ENCODE peak calls at places on chromosomes 13 and 19, in six cellular contexts. U, Z, N, C, R and E are unnamed samples.

GRCh38 chr19:39660661-39661060 is 4.9 kb downstream of the LGALS16 start:
- DNase-seq in R (no peak), N (no peak), U (no peak), Z (no peak), C (no peak), E (no peak)

GRCh38 chr19:35352448-35353304 is 5.0 kb downstream of the FFAR1 start:
- DNase-seq in N (peak), C (peak), Z (peak), R (peak), U (no peak), E (peak)

GRCh38 chr13:62194371-62194770 is 778.7 kb upstream of the PCDH20 start:
- DNase-seq in N (no peak), C (no peak), Z (no peak), U (no peak), R (no peak), E (no peak)

GRCh38 chr19:31627824-31628223 is 278.6 kb upstream of the TSHZ3 start:
- DNase-seq in U (no peak), Z (no peak), N (no peak), R (no peak), C (no peak), E (no peak)

GRCh38 chr19:558770-559439 is 13.5 kb upstream of the BSG start:
- DNase-seq in N (peak), Z (no peak), U (peak), R (peak), C (no peak), E (no peak)

GRCh38 chr19:12665281-12665573 is 1.3 kb downstream of the MAN2B1 start:
- DNase-seq in N (no peak), C (no peak), Z (peak), R (no peak), U (no peak), E (peak)

GRCh38 chr13:32040052-32040642 is 8.6 kb downstream of the FRY start:
- DNase-seq in C (no peak), R (no peak), Z (no peak), U (no peak), N (no peak), E (no peak)

GRCh38 chr19:6214881-6215541 is 64.8 kb downstream of the MLLT1 start:
- DNase-seq in C (no peak), U (no peak), N (no peak), R (no peak), Z (no peak), E (peak)

GRCh38 chr19:4172861-4173473 is 9.4 kb downstream of the SIRT6 start:
- DNase-seq in Z (peak), R (peak), N (peak), C (no peak), U (no peak), E (peak)

GRCh38 chr19:40278361-40279045 is 6.6 kb downstream of the AKT2 start:
- DNase-seq in R (no peak), N (no peak), Z (no peak), U (no peak), C (no peak), E (no peak)

GRCh38 chr13:76832258-76832988 is 53.8 kb downstream of the KCTD12 start:
- DNase-seq in Z (no peak), R (no peak), C (no peak), U (no peak), N (no peak), E (no peak)

GRCh38 chr13:113816248-113816924 is 47.5 kb downstream of the GAS6 start:
- DNase-seq in N (no peak), R (no peak), U (no peak), C (no peak), Z (no peak), E (peak)

GRCh38 chr13:84823528-84823927 is 941.3 kb upstream of the SLITRK1 start:
- DNase-seq in Z (no peak), C (no peak), U (no peak), N (no peak), R (no peak), E (no peak)

GRCh38 chr19:39196860-39197562 is at the start of gene NCCRP1:
- DNase-seq in C (no peak), Z (no peak), U (no peak), R (no peak), N (no peak), E (no peak)

GRCh38 chr13:99484405-99484981 is 16.8 kb upstream of the TM9SF2 start:
- DNase-seq in Z (no peak), N (peak), U (no peak), R (peak), C (no peak), E (no peak)

GRCh38 chr19:17873661-17874422 is 2.1 kb downstream of the SLC5A5 start:
- DNase-seq in U (no peak), C (peak), Z (peak), N (no peak), R (peak), E (peak)

GRCh38 chr19:4432918-4433506 is 24.6 kb downstream of the UBXN6 start:
- DNase-seq in N (no peak), R (no peak), Z (no peak), U (no peak), C (no peak), E (no peak)

GRCh38 chr13:78160793-78161192 is 242.2 kb upstream of the EDNRB start:
- DNase-seq in Z (no peak), U (no peak), R (peak), C (no peak), N (peak), E (no peak)

GRCh38 chr13:108086678-108087077 is 128.7 kb downstream of the LIG4 start:
- DNase-seq in C (peak), R (no peak), Z (no peak), U (no peak), N (peak), E (no peak)

GRCh38 chr13:95643471-95643813 is 1.1 kb downstream of the DZIP1 start:
- DNase-seq in R (peak), N (peak), Z (no peak), U (no peak), C (peak), E (no peak)

GRCh38 chr13:107271226-107271625 is 703.3 kb upstream of the ARGLU1 start:
- DNase-seq in R (peak), C (no peak), U (no peak), Z (no peak), N (peak), E (no peak)

GRCh38 chr19:5480427-5480836 is 25.2 kb downstream of the ZNRF4 start:
- DNase-seq in R (peak), C (peak), Z (peak), U (no peak), N (peak), E (no peak)

GRCh38 chr19:11152318-11153062 is 3.1 kb downstream of the SPC24 start:
- DNase-seq in Z (peak), C (peak), N (peak), R (peak), U (peak), E (no peak)

GRCh38 chr19:3073159-3073563 is 10.9 kb upstream of the TLE5 start:
- DNase-seq in U (no peak), R (peak), Z (peak), C (peak), N (peak), E (no peak)

GRCh38 chr19:49761625-49762311 is 1.3 kb downstream of the TSKS start:
- DNase-seq in C (peak), U (no peak), Z (no peak), R (peak), N (peak), E (no peak)
- TF ChIP-seq CTCF in C (no peak), U (no peak), Z (no peak), R (peak), N (peak), E (no peak)

GRCh38 chr19:2043269-2043641 is 7.8 kb downstream of the MKNK2 start:
- DNase-seq in R (no peak), U (no peak), Z (no peak), C (no peak), N (no peak), E (no peak)

GRCh38 chr19:2040647-2041435 is 10.2 kb downstream of the MKNK2 start:
- DNase-seq in U (no peak), Z (no peak), C (no peak), R (no peak), N (no peak), E (no peak)

GRCh38 chr19:2042485-2043268 is 8.4 kb downstream of the MKNK2 start:
- DNase-seq in Z (peak), C (no peak), N (no peak), R (peak), U (no peak), E (peak)

GRCh38 chr19:2041436-2041685 is 9.7 kb downstream of the MKNK2 start:
- DNase-seq in Z (no peak), C (no peak), N (no peak), U (no peak), R (no peak), E (no peak)

GRCh38 chr19:2041686-2042484 is 9.2 kb downstream of the MKNK2 start:
- DNase-seq in N (peak), U (peak), R (peak), C (peak), Z (peak), E (peak)
- H3K4me3 ChIP-seq in N (no peak), U (peak), R (peak), C (peak), Z (peak), E (peak)

GRCh38 chr13:43119206-43119605 is 95.8 kb downstream of the DNAJC15 start:
- DNase-seq in N (no peak), Z (no peak), U (no peak), C (no peak), R (no peak), E (no peak)

GRCh38 chr13:43113603-43114002 is 90.2 kb downstream of the DNAJC15 start:
- DNase-seq in C (peak), N (no peak), U (no peak), Z (no peak), R (no peak), E (no peak)

GRCh38 chr13:43111887-43112400 is 88.6 kb downstream of the DNAJC15 start:
- DNase-seq in Z (no peak), C (no peak), N (no peak), U (no peak), R (no peak), E (no peak)

GRCh38 chr13:43114504-43114903 is 91.1 kb downstream of the DNAJC15 start:
- DNase-seq in R (no peak), C (no peak), N (no peak), U (no peak), Z (no peak), E (no peak)

DNA sequence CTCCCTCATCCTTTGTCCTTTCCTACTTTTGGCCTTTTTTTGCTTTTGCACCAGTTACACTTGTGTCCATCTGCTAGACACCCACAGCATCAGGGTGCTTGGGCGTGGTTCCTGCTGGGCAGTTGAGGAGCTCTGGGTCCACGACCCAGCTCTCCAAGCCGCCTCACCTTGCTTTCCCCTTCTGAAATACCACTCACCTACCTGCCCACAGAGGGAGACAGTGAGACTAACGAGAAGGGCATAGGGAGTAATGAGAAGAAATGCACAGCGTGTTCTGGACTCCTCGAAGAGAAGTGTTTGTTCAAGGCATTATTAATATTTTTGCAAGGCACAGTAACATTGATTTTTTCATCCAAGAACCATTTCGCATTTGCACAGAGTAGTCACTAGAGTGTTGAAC is 92.9 kb downstream of the DNAJC15 start:
- DNase-seq in C (peak), U (no peak), N (no peak), Z (no peak), R (no peak), E (no peak)
- TF ChIP-seq CTCF in C (no peak), U (no peak), N (no peak), Z (no peak), R (no peak), E (no peak)

GRCh38 chr13:41916173-41916954 is 44.5 kb downstream of the VWA8 start:
- DNase-seq in Z (no peak), N (peak), C (no peak), R (peak), U (no peak), E (no peak)
- H3K4me3 ChIP-seq in Z (no peak), N (no peak), C (no peak), R (no peak), U (no peak), E (no peak)

GRCh38 chr19:41936961-41937360 is 8.7 kb upstream of the ERFL start:
- DNase-seq in R (no peak), C (no peak), N (no peak), U (no peak), Z (no peak), E (no peak)

GRCh38 chr19:41937525-41937924 is 9.3 kb upstream of the ERFL start:
- DNase-seq in Z (no peak), R (no peak), C (no peak), N (no peak), U (no peak), E (no peak)

GRCh38 chr19:41936416-41936850 is 8.2 kb upstream of the ERFL start:
- DNase-seq in Z (no peak), C (no peak), U (no peak), N (no peak), R (no peak), E (no peak)

GRCh38 chr19:41939861-41940442 is 11.7 kb upstream of the ERFL start:
- DNase-seq in N (no peak), R (no peak), U (no peak), Z (no peak), C (no peak), E (no peak)

DNA sequence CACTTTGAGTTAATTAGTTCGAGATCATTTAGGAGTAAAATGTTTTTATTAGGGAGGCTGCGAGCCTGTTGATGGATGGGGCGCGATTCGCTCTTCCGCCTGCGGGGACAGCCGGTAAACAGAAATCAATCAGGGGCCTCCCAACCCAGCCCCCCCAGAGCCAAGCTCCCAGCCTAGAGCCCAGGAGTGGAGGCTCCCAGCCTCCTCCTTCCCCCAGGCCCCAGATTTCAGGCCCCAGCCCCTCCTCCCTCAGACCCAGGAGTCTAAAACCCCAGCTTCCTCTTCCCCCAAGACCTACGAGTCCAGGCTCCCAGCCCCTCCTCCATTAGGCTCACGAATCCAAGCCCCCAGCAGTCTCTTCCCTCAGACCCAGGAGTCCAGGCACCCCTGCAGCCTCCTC is 9.7 kb upstream of the ERFL start:
- DNase-seq in R (no peak), N (no peak), C (no peak), U (no peak), Z (no peak), E (no peak)
- TF ChIP-seq CTCF in R (no peak), N (no peak), C (no peak), U (no peak), Z (no peak), E (no peak)

GRCh38 chr13:51803422-51804294 is at the start of gene DHRS12:
- DNase-seq in C (peak), Z (peak), N (peak), U (peak), R (peak), E (peak)

GRCh38 chr13:51804295-51805172 is 571 bp upstream of the DHRS12 start:
- DNase-seq in Z (peak), U (peak), C (no peak), R (no peak), N (no peak), E (no peak)

GRCh38 chr13:51803018-51803417 is 945 bp downstream of the DHRS12 start:
- DNase-seq in C (no peak), N (no peak), Z (peak), U (no peak), R (no peak), E (no peak)

GRCh38 chr13:51801631-51802099 is 2.3 kb downstream of the DHRS12 start:
- DNase-seq in U (peak), N (no peak), R (no peak), Z (peak), C (peak), E (no peak)

GRCh38 chr13:51802601-51803000 is 1.4 kb downstream of the DHRS12 start:
- DNase-seq in Z (no peak), N (no peak), R (no peak), C (no peak), U (no peak), E (no peak)
- H3K4me3 ChIP-seq in Z (no peak), N (no peak), R (no peak), C (peak), U (peak), E (peak)

DNA sequence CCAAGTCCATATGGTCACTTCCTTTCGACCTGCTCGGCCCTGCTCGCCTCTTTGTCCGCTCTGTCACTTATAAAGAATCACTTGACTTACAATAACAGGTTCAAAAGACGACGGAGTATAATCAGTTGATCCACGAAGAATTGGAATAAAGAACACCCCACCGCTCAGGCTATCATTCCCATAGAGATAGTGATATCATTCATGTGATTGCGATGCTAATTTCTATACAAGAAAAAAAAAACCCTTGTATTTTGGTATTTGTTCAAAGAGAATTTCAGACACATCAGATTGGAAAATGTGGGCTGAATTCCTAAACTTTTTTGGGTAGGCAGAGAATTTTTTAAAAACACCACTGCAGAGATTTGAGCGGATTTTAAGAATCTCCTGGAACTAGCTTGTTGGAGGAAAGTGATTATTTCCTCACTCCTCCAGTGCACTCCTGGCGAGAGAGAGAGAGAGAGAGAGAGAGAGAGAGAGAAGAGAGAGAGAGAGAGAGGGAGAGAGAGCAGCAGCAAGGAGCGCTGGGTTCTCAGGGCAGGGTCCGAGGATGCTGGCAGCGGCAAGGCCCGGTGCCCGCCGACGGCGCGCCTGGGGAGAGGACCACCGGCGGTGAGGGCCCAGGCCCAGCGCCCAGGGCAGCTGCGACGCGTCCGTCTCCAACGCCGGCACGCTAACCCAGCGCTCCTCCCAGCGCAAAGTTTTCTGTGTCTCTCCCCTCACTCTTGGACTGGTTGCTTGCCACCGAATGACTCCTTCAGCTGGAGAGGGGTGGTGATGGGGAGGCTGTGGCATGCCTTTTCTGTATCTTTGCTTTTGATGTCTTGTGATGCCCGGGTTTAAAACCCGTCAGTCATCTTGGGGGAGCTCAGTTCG is 149.0 kb upstream of the ZNF536 start:
- DNase-seq in R (no peak), U (no peak), Z (no peak), C (no peak), N (no peak), E (no peak)
- TF ChIP-seq CTCF in R (no peak), U (no peak), Z (no peak), C (no peak), N (no peak), E (no peak)

GRCh38 chr13:20161275-20161950 is 561 bp upstream of the GJA3 start:
- DNase-seq in Z (no peak), C (no peak), R (peak), U (no peak), N (no peak), E (peak)
- H3K4me3 ChIP-seq in Z (peak), C (peak), R (peak), U (peak), N (peak), E (peak)

DNA sequence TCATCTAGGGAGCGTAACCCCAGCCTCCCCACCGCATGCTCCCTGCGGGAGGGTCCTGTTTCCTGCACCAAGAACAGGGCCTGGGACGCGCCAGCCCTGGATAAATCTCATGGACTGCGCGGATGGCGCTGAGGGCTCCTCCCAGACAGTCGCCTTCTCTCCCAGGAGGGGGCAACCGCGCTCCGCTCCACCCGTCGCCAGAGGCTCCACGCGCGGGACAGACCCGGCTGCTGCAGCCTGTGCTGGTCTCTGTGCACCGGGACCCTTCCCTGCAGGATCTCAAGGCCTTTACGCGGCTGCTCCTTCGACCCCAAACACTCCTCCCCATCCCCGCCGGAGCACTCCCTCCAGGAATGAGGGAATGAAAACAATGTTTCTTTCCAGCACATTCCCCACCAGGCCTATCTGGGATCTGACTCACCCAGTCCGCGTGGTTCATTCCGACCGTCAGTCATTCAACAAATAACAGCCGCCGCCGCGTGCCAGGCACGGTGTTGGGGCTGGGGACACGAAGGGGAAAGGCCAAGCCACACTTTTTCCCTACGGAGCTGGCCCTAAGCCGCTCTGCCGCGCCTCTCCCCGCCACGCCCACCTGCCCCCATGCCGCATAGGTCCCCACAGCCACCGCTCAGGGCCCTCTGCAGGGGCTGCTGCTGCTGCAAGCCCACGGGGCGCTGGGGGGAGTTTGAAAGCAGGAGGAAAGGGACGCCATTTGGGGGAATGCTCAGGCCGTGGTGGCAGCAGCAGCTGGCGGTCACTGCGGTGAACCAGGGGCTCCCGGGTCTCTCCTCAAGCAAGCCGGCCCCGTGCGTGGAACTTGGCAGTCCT is 6.0 kb downstream of the PNMA8B start:
- DNase-seq in N (peak), Z (no peak), U (no peak), R (peak), C (no peak), E (peak)
- TF ChIP-seq CTCF in N (peak), Z (no peak), U (no peak), R (peak), C (no peak), E (no peak)